ENCODE peak calls at places on chromosomes 4 and X, in nine cellular contexts. N is BJ, W is WERI-Rb-1, U is A673, Z is A549, X is psoas muscle, I is heart right ventricle, Q is adipocyte, C is HCT116. T is an unnamed sample.

GRCh38 chr4:77676842-77677241 is 71.2 kb downstream of the CXCL13 start:
- DNase-seq in U (no peak), I (no peak), N (no peak), C (no peak), W (no peak), X (no peak), Z (no peak), Q (no peak), T (no peak)

GRCh38 chr4:178612725-178613124 is 1170.5 kb upstream of the AGA start:
- DNase-seq in W (no peak), U (no peak), N (no peak), I (no peak), Q (no peak), Z (no peak), X (no peak), C (no peak), T (no peak)

GRCh38 chr4:161650812-161651211 is 513.0 kb downstream of the FSTL5 start:
- DNase-seq in Z (no peak), X (no peak), U (no peak), N (no peak), Q (no peak), W (no peak), I (no peak), C (no peak), T (no peak)

GRCh38 chr4:38387348-38387747 is 276.7 kb upstream of the KLF3 start:
- DNase-seq in Z (no peak), I (peak), X (peak), W (no peak), Q (peak), N (no peak), U (no peak), C (no peak), T (peak)

GRCh38 chr4:3465698-3466671 is 2.9 kb downstream of the DOK7 start:
- DNase-seq in I (no peak), U (no peak), X (peak), W (no peak), Q (no peak), Z (no peak), N (no peak), C (no peak), T (no peak)

GRCh38 chr4:38523524-38524448 is 140.2 kb upstream of the KLF3 start:
- DNase-seq in X (no peak), U (no peak), Q (no peak), Z (no peak), W (no peak), N (no peak), C (no peak), I (no peak), T (peak)

GRCh38 chrX:39762266-39762841 is 335.4 kb downstream of the BCOR start:
- DNase-seq in Z (no peak), U (no peak), I (no peak), W (no peak), X (no peak), Q (peak), C (no peak), N (no peak), T (peak)

GRCh38 chrX:125005863-125006262 is 313.8 kb upstream of the TEX13C start:
- DNase-seq in Q (no peak), Z (no peak), C (no peak), U (no peak), N (no peak), I (no peak), X (no peak), W (no peak), T (no peak)

GRCh38 chr4:94358101-94358500 is 15.5 kb upstream of the HPGDS start:
- DNase-seq in N (no peak), Q (no peak), W (no peak), C (no peak), Z (no peak), I (no peak), X (no peak), U (no peak), T (peak)

GRCh38 chr4:39922389-39922788 is 55.3 kb downstream of the PDS5A start:
- DNase-seq in U (no peak), N (no peak), W (no peak), C (no peak), I (no peak), Q (no peak), X (no peak), Z (no peak), T (no peak)

GRCh38 chrX:2261838-2262678 is 238.7 kb downstream of the DHRSX start:
- DNase-seq in X (no peak), W (no peak), I (no peak), C (no peak), U (no peak), Q (no peak), Z (no peak), N (no peak), T (peak)

GRCh38 chr4:141654098-141654497 is 17.7 kb downstream of the IL15 start:
- DNase-seq in Q (peak), W (peak), I (peak), N (no peak), X (peak), Z (peak), C (no peak), U (peak), T (peak)

GRCh38 chr4:11722218-11722617 is 293.5 kb upstream of the HS3ST1 start:
- DNase-seq in X (no peak), Z (no peak), W (no peak), I (no peak), C (no peak), U (no peak), Q (no peak), N (no peak), T (no peak)

GRCh38 chr4:142203505-142203904 is 567.1 kb downstream of the IL15 start:
- DNase-seq in Q (no peak), X (no peak), I (no peak), U (no peak), C (no peak), Z (no peak), N (no peak), W (no peak), T (no peak)

GRCh38 chrX:26262121-26262523 is 46.2 kb downstream of the MAGEB5 start:
- DNase-seq in Z (peak), N (no peak), I (peak), C (no peak), W (no peak), Q (no peak), U (no peak), X (no peak), T (peak)

GRCh38 chrX:115372026-115372610 is 82.6 kb downstream of the LUZP4 start:
- DNase-seq in Q (peak), N (peak), Z (peak), C (peak), W (no peak), X (no peak), I (no peak), U (peak), T (peak)

GRCh38 chrX:389021-389441 is 2.3 kb upstream of the PPP2R3B start:
- DNase-seq in X (no peak), Q (no peak), N (no peak), I (no peak), U (no peak), W (no peak), Z (no peak), C (no peak), T (no peak)

GRCh38 chrX:109826954-109827708 is 94.1 kb upstream of the ACSL4 start:
- DNase-seq in C (no peak), Q (peak), I (no peak), Z (peak), N (no peak), U (no peak), W (no peak), X (no peak), T (peak)

GRCh38 chr4:84051728-84052127 is 447.4 kb downstream of the NKX6-1 start:
- DNase-seq in Q (no peak), C (no peak), U (no peak), X (no peak), Z (no peak), I (no peak), N (no peak), W (no peak), T (no peak)

GRCh38 chrX:31483336-31483735 is 411.5 kb upstream of the FTHL17 start:
- DNase-seq in C (no peak), Q (peak), U (no peak), N (no peak), X (no peak), Z (no peak), W (no peak), I (no peak), T (peak)

GRCh38 chr4:121980643-121981042 is 28.8 kb upstream of the TRPC3 start:
- DNase-seq in N (peak), C (no peak), Z (no peak), W (no peak), U (no peak), Q (no peak), I (no peak), X (no peak), T (no peak)

GRCh38 chr4:100422911-100423310 is 94.9 kb downstream of the EMCN start:
- DNase-seq in N (no peak), X (no peak), I (no peak), W (no peak), Q (no peak), Z (peak), U (peak), C (no peak), T (no peak)

GRCh38 chrX:108126661-108127060 is 35.1 kb downstream of the ATG4A start:
- DNase-seq in I (no peak), Q (peak), U (no peak), W (no peak), Z (no peak), C (no peak), X (no peak), N (no peak), T (no peak)

GRCh38 chrX:86215260-86215659 is 67.0 kb downstream of the DACH2 start:
- DNase-seq in I (no peak), N (no peak), C (no peak), U (no peak), W (no peak), X (no peak), Q (no peak), Z (no peak), T (peak)

GRCh38 chr4:114017120-114017917 is 37.9 kb upstream of the ARSJ start:
- DNase-seq in I (no peak), U (no peak), Q (no peak), W (no peak), C (no peak), X (no peak), Z (no peak), N (no peak), T (peak)

GRCh38 chr4:138540056-138540800 is 298.1 kb upstream of the SLC7A11 start:
- DNase-seq in X (no peak), Z (no peak), W (no peak), C (no peak), I (no peak), N (no peak), U (no peak), Q (peak), T (peak)

GRCh38 chr4:112747035-112747434 is 110.1 kb downstream of the LARP7 start:
- DNase-seq in N (no peak), I (no peak), Z (no peak), U (peak), W (no peak), X (no peak), Q (no peak), C (peak), T (peak)

GRCh38 chr4:40307627-40308497 is 27.3 kb upstream of the CHRNA9 start:
- DNase-seq in U (peak), W (no peak), I (peak), X (no peak), Z (no peak), C (no peak), Q (no peak), N (no peak), T (no peak)

GRCh38 chr4:70608324-70608723 is 16.3 kb downstream of the AMBN start:
- DNase-seq in I (no peak), Q (no peak), X (no peak), Z (no peak), C (no peak), N (no peak), W (no peak), U (no peak), T (no peak)

GRCh38 chr4:70619288-70619687 is 9.3 kb upstream of the ENAM start:
- DNase-seq in W (no peak), C (no peak), U (no peak), N (no peak), X (no peak), I (no peak), Q (no peak), Z (no peak), T (no peak)

GRCh38 chr4:70613182-70613892 is 15.2 kb upstream of the ENAM start:
- DNase-seq in W (peak), I (no peak), N (no peak), C (no peak), U (no peak), X (no peak), Q (no peak), Z (no peak), T (no peak)

GRCh38 chr4:70619778-70620177 is 8.8 kb upstream of the ENAM start:
- DNase-seq in Q (no peak), C (no peak), W (no peak), I (no peak), U (no peak), Z (no peak), N (no peak), X (no peak), T (no peak)

GRCh38 chr4:70613893-70614572 is 14.5 kb upstream of the ENAM start:
- DNase-seq in U (no peak), C (no peak), N (no peak), Q (no peak), W (no peak), I (no peak), Z (no peak), X (no peak), T (no peak)
- H3K4me3 ChIP-seq in U (peak), C (no peak), N (no peak), Q (peak), W (no peak), I (peak), Z (no peak), X (peak), T (no peak)

GRCh38 chrX:119481218-119481875 is 13.1 kb downstream of the SLC25A5 start:
- DNase-seq in Z (peak), U (no peak), C (no peak), N (no peak), W (peak), X (no peak), Q (no peak), I (no peak), T (no peak)

GRCh38 chrX:119479845-119480244 is 11.6 kb downstream of the SLC25A5 start:
- DNase-seq in N (no peak), Z (no peak), X (no peak), U (no peak), I (no peak), C (no peak), W (no peak), Q (no peak), T (peak)

GRCh38 chrX:119475389-119476101 is 7.3 kb downstream of the SLC25A5 start:
- DNase-seq in N (no peak), W (no peak), Z (no peak), C (no peak), I (no peak), X (no peak), U (peak), Q (peak), T (peak)

GRCh38 chrX:119477812-119478232 is 9.6 kb downstream of the SLC25A5 start:
- DNase-seq in I (no peak), U (peak), C (no peak), X (no peak), N (peak), Z (peak), W (no peak), Q (peak), T (peak)

DNA sequence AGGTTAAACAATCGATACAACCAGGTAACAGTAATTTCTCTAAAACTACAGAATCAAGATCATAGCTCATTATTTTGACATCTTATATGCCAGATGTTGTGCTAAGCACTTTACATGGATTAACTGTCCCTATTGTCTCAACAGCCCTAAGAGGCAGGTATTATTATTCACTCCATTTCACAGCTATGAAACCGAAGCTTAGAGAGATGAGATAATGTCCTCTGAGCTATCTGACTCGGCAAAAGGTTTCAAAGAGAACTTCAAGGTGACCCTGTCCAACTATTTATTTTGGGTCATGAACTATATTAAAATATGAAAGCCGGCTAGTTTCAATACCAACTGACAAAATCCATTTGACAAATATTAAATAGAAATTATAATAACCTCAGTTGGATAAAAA is 10.3 kb downstream of the SLC25A5 start:
- DNase-seq in N (no peak), Z (no peak), X (no peak), Q (no peak), U (no peak), I (no peak), W (no peak), C (no peak), T (no peak)
- H3K4me3 ChIP-seq in N (no peak), Z (no peak), X (peak), Q (peak), U (no peak), I (no peak), W (no peak), C (no peak), T (no peak)

DNA sequence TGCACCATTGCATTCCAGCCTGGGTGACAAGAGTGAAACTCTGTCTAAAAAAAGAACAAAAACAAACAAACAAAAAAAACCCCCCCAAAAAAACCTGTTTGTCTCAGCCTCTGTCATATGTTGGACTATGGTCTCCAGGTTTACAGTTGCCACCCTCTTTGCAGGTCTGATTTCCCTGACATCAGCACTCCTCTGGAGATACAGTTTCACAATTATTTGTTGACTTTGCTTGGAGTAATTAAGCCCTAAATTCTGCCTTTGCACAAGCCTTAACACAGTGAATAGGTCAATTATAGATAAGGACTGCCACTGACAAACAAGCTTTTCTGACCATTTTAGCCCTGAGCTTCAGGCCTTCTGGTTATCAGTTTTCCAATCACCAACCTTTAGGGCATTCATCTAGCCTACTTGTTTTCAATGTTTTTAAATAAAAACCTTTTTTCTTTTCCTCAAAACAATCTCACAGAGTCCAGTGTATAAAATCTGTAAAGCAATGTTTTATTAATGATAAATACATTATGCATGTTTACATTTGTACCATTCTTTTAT is 20.4 kb upstream of the MAPK10 start:
- DNase-seq in Q (no peak), X (no peak), N (no peak), W (no peak), C (no peak), U (no peak), Z (no peak), I (no peak), T (no peak)
- H3K4me3 ChIP-seq in Q (no peak), X (no peak), N (no peak), W (no peak), C (no peak), U (no peak), Z (no peak), I (no peak), T (no peak)

GRCh38 chr4:26992657-26993361 is 132.2 kb downstream of the STIM2 start:
- DNase-seq in I (peak), X (no peak), C (no peak), N (no peak), Z (no peak), U (peak), W (no peak), Q (peak), T (peak)
- H3K4me3 ChIP-seq in I (no peak), X (no peak), C (no peak), N (no peak), Z (no peak), U (no peak), W (no peak), Q (no peak), T (no peak)

DNA sequence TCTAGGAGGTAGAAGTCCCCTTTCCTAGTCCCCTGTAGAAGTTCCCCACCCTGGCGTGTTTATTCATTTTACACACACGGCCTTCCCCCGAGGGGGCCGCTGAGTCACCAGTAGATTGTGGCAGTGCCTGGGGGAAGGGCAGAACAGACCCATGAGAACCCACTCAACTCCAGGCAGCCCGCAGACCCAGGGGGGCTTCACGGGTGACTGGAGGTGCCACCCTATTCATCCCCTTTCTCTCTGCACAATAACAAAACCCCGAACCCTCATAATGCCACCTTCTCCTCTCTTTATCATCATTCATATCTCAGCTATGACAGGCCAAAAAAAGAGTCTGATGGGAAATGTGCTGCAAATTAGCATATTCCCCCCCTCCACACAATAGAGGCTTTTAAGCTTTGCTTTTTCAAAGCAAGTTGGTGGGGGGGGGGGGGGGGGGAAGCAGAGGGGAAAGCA is 20.4 kb upstream of the GPM6B start:
- DNase-seq in I (no peak), U (peak), Z (no peak), N (no peak), X (no peak), C (no peak), W (no peak), Q (no peak), T (no peak)
- H3K4me3 ChIP-seq in I (no peak), U (no peak), Z (no peak), N (no peak), X (no peak), C (no peak), W (no peak), Q (no peak), T (no peak)

T was measured in bronchial epithelial cell.